ENCODE peak calls at places on chromosomes 16 and 17, in eight cellular contexts. One of them, this sample, is unnamed.

GRCh38 chr17:31398381-31399275 is 7.2 kb downstream of the RAB11FIP4 start:
- DNase-seq in stimulated activated CD8-positive, alpha-beta memory T cell treated with anti-CD3 and anti-CD28 coated beads, Interleukin-12 subunit alpha, Interleukin-12 subunit beta, amount 100 ng/mL, for 4 hours: no peak
- DNase-seq in amniotic stem cell: no peak
- DNase-seq in stimulated activated CD4-positive, alpha-beta T cell treated with anti-CD3 and anti-CD28 coated beads, Interleukin-12 subunit alpha, Interleukin-12 subunit beta, amount 100 ng/mL, for 24 hours: no peak
- DNase-seq in foreskin fibroblast: no peak
- DNase-seq in RPMI7951: no peak
- DNase-seq in activated naive CD8-positive, alpha-beta T cell treated with anti-CD3 and anti-CD28 coated beads for 36 hours: no peak
- DNase-seq in Daoy: no peak
- DNase-seq in this sample: no peak

GRCh38 chr17:4565209-4566141 is 5.1 kb upstream of the GGT6 start:
- DNase-seq in stimulated activated CD8-positive, alpha-beta memory T cell treated with anti-CD3 and anti-CD28 coated beads, Interleukin-12 subunit alpha, Interleukin-12 subunit beta, amount 100 ng/mL, for 4 hours: no peak
- DNase-seq in amniotic stem cell: peak
- DNase-seq in stimulated activated CD4-positive, alpha-beta T cell treated with anti-CD3 and anti-CD28 coated beads, Interleukin-12 subunit alpha, Interleukin-12 subunit beta, amount 100 ng/mL, for 24 hours: peak
- DNase-seq in foreskin fibroblast: peak
- DNase-seq in RPMI7951: peak
- DNase-seq in activated naive CD8-positive, alpha-beta T cell treated with anti-CD3 and anti-CD28 coated beads for 36 hours: peak
- DNase-seq in Daoy: peak
- DNase-seq in this sample: peak

GRCh38 chr17:38428150-38428642 is at the start of gene ARHGAP23:
- DNase-seq in stimulated activated CD8-positive, alpha-beta memory T cell treated with anti-CD3 and anti-CD28 coated beads, Interleukin-12 subunit alpha, Interleukin-12 subunit beta, amount 100 ng/mL, for 4 hours: no peak
- DNase-seq in amniotic stem cell: peak
- DNase-seq in stimulated activated CD4-positive, alpha-beta T cell treated with anti-CD3 and anti-CD28 coated beads, Interleukin-12 subunit alpha, Interleukin-12 subunit beta, amount 100 ng/mL, for 24 hours: no peak
- DNase-seq in foreskin fibroblast: peak
- DNase-seq in RPMI7951: peak
- DNase-seq in activated naive CD8-positive, alpha-beta T cell treated with anti-CD3 and anti-CD28 coated beads for 36 hours: peak
- DNase-seq in Daoy: peak
- DNase-seq in this sample: peak

GRCh38 chr16:74567901-74568300 is 39.0 kb downstream of the GLG1 start:
- DNase-seq in stimulated activated CD8-positive, alpha-beta memory T cell treated with anti-CD3 and anti-CD28 coated beads, Interleukin-12 subunit alpha, Interleukin-12 subunit beta, amount 100 ng/mL, for 4 hours: no peak
- DNase-seq in amniotic stem cell: no peak
- DNase-seq in stimulated activated CD4-positive, alpha-beta T cell treated with anti-CD3 and anti-CD28 coated beads, Interleukin-12 subunit alpha, Interleukin-12 subunit beta, amount 100 ng/mL, for 24 hours: no peak
- DNase-seq in foreskin fibroblast: no peak
- DNase-seq in RPMI7951: no peak
- DNase-seq in activated naive CD8-positive, alpha-beta T cell treated with anti-CD3 and anti-CD28 coated beads for 36 hours: no peak
- DNase-seq in Daoy: no peak
- DNase-seq in this sample: no peak

GRCh38 chr17:2403044-2403443 is 2.2 kb upstream of the MNT start:
- DNase-seq in stimulated activated CD8-positive, alpha-beta memory T cell treated with anti-CD3 and anti-CD28 coated beads, Interleukin-12 subunit alpha, Interleukin-12 subunit beta, amount 100 ng/mL, for 4 hours: no peak
- DNase-seq in amniotic stem cell: no peak
- DNase-seq in stimulated activated CD4-positive, alpha-beta T cell treated with anti-CD3 and anti-CD28 coated beads, Interleukin-12 subunit alpha, Interleukin-12 subunit beta, amount 100 ng/mL, for 24 hours: no peak
- DNase-seq in foreskin fibroblast: no peak
- DNase-seq in RPMI7951: no peak
- DNase-seq in activated naive CD8-positive, alpha-beta T cell treated with anti-CD3 and anti-CD28 coated beads for 36 hours: no peak
- DNase-seq in Daoy: no peak
- DNase-seq in this sample: no peak

GRCh38 chr17:53032861-53033271 is 789.9 kb upstream of the KIF2B start:
- DNase-seq in stimulated activated CD8-positive, alpha-beta memory T cell treated with anti-CD3 and anti-CD28 coated beads, Interleukin-12 subunit alpha, Interleukin-12 subunit beta, amount 100 ng/mL, for 4 hours: no peak
- DNase-seq in amniotic stem cell: no peak
- DNase-seq in stimulated activated CD4-positive, alpha-beta T cell treated with anti-CD3 and anti-CD28 coated beads, Interleukin-12 subunit alpha, Interleukin-12 subunit beta, amount 100 ng/mL, for 24 hours: no peak
- DNase-seq in foreskin fibroblast: no peak
- DNase-seq in RPMI7951: peak
- DNase-seq in activated naive CD8-positive, alpha-beta T cell treated with anti-CD3 and anti-CD28 coated beads for 36 hours: no peak
- DNase-seq in Daoy: no peak
- DNase-seq in this sample: peak

GRCh38 chr17:81160747-81161453 is 4.4 kb upstream of the PVALEF start:
- DNase-seq in stimulated activated CD8-positive, alpha-beta memory T cell treated with anti-CD3 and anti-CD28 coated beads, Interleukin-12 subunit alpha, Interleukin-12 subunit beta, amount 100 ng/mL, for 4 hours: no peak
- DNase-seq in amniotic stem cell: no peak
- DNase-seq in stimulated activated CD4-positive, alpha-beta T cell treated with anti-CD3 and anti-CD28 coated beads, Interleukin-12 subunit alpha, Interleukin-12 subunit beta, amount 100 ng/mL, for 24 hours: no peak
- DNase-seq in foreskin fibroblast: no peak
- DNase-seq in RPMI7951: no peak
- DNase-seq in activated naive CD8-positive, alpha-beta T cell treated with anti-CD3 and anti-CD28 coated beads for 36 hours: no peak
- DNase-seq in Daoy: no peak
- DNase-seq in this sample: no peak

GRCh38 chr17:73203788-73204479 is 11.1 kb downstream of the COG1 start:
- DNase-seq in stimulated activated CD8-positive, alpha-beta memory T cell treated with anti-CD3 and anti-CD28 coated beads, Interleukin-12 subunit alpha, Interleukin-12 subunit beta, amount 100 ng/mL, for 4 hours: no peak
- DNase-seq in amniotic stem cell: no peak
- DNase-seq in stimulated activated CD4-positive, alpha-beta T cell treated with anti-CD3 and anti-CD28 coated beads, Interleukin-12 subunit alpha, Interleukin-12 subunit beta, amount 100 ng/mL, for 24 hours: no peak
- DNase-seq in foreskin fibroblast: no peak
- DNase-seq in RPMI7951: no peak
- DNase-seq in activated naive CD8-positive, alpha-beta T cell treated with anti-CD3 and anti-CD28 coated beads for 36 hours: peak
- DNase-seq in Daoy: no peak
- DNase-seq in this sample: peak

GRCh38 chr17:68892658-68893057 is 62.5 kb downstream of the ABCA8 start:
- DNase-seq in stimulated activated CD8-positive, alpha-beta memory T cell treated with anti-CD3 and anti-CD28 coated beads, Interleukin-12 subunit alpha, Interleukin-12 subunit beta, amount 100 ng/mL, for 4 hours: no peak
- DNase-seq in amniotic stem cell: no peak
- DNase-seq in stimulated activated CD4-positive, alpha-beta T cell treated with anti-CD3 and anti-CD28 coated beads, Interleukin-12 subunit alpha, Interleukin-12 subunit beta, amount 100 ng/mL, for 24 hours: no peak
- DNase-seq in foreskin fibroblast: no peak
- DNase-seq in RPMI7951: no peak
- DNase-seq in activated naive CD8-positive, alpha-beta T cell treated with anti-CD3 and anti-CD28 coated beads for 36 hours: no peak
- DNase-seq in Daoy: no peak
- DNase-seq in this sample: no peak

GRCh38 chr16:19245326-19245925 is 40.1 kb upstream of the CLEC19A start:
- DNase-seq in stimulated activated CD8-positive, alpha-beta memory T cell treated with anti-CD3 and anti-CD28 coated beads, Interleukin-12 subunit alpha, Interleukin-12 subunit beta, amount 100 ng/mL, for 4 hours: no peak
- DNase-seq in amniotic stem cell: no peak
- DNase-seq in stimulated activated CD4-positive, alpha-beta T cell treated with anti-CD3 and anti-CD28 coated beads, Interleukin-12 subunit alpha, Interleukin-12 subunit beta, amount 100 ng/mL, for 24 hours: no peak
- DNase-seq in foreskin fibroblast: no peak
- DNase-seq in RPMI7951: no peak
- DNase-seq in activated naive CD8-positive, alpha-beta T cell treated with anti-CD3 and anti-CD28 coated beads for 36 hours: no peak
- DNase-seq in Daoy: no peak
- DNase-seq in this sample: no peak

GRCh38 chr16:82625066-82625968 is 1.5 kb upstream of the CDH13 start:
- DNase-seq in stimulated activated CD8-positive, alpha-beta memory T cell treated with anti-CD3 and anti-CD28 coated beads, Interleukin-12 subunit alpha, Interleukin-12 subunit beta, amount 100 ng/mL, for 4 hours: no peak
- DNase-seq in amniotic stem cell: no peak
- DNase-seq in stimulated activated CD4-positive, alpha-beta T cell treated with anti-CD3 and anti-CD28 coated beads, Interleukin-12 subunit alpha, Interleukin-12 subunit beta, amount 100 ng/mL, for 24 hours: no peak
- DNase-seq in foreskin fibroblast: no peak
- DNase-seq in RPMI7951: peak
- DNase-seq in activated naive CD8-positive, alpha-beta T cell treated with anti-CD3 and anti-CD28 coated beads for 36 hours: no peak
- DNase-seq in Daoy: no peak
- DNase-seq in this sample: no peak

GRCh38 chr16:87965973-87966667 is 14.9 kb downstream of the BANP start:
- DNase-seq in stimulated activated CD8-positive, alpha-beta memory T cell treated with anti-CD3 and anti-CD28 coated beads, Interleukin-12 subunit alpha, Interleukin-12 subunit beta, amount 100 ng/mL, for 4 hours: no peak
- DNase-seq in amniotic stem cell: no peak
- DNase-seq in stimulated activated CD4-positive, alpha-beta T cell treated with anti-CD3 and anti-CD28 coated beads, Interleukin-12 subunit alpha, Interleukin-12 subunit beta, amount 100 ng/mL, for 24 hours: no peak
- DNase-seq in foreskin fibroblast: no peak
- DNase-seq in RPMI7951: no peak
- DNase-seq in activated naive CD8-positive, alpha-beta T cell treated with anti-CD3 and anti-CD28 coated beads for 36 hours: no peak
- DNase-seq in Daoy: no peak
- DNase-seq in this sample: no peak

GRCh38 chr16:79821911-79822310 is 221.4 kb upstream of the MAF start:
- DNase-seq in stimulated activated CD8-positive, alpha-beta memory T cell treated with anti-CD3 and anti-CD28 coated beads, Interleukin-12 subunit alpha, Interleukin-12 subunit beta, amount 100 ng/mL, for 4 hours: no peak
- DNase-seq in amniotic stem cell: no peak
- DNase-seq in stimulated activated CD4-positive, alpha-beta T cell treated with anti-CD3 and anti-CD28 coated beads, Interleukin-12 subunit alpha, Interleukin-12 subunit beta, amount 100 ng/mL, for 24 hours: no peak
- DNase-seq in foreskin fibroblast: no peak
- DNase-seq in RPMI7951: no peak
- DNase-seq in activated naive CD8-positive, alpha-beta T cell treated with anti-CD3 and anti-CD28 coated beads for 36 hours: no peak
- DNase-seq in Daoy: no peak
- DNase-seq in this sample: no peak

GRCh38 chr17:37220609-37220953 is 155.2 kb upstream of the C17orf78 start:
- DNase-seq in stimulated activated CD8-positive, alpha-beta memory T cell treated with anti-CD3 and anti-CD28 coated beads, Interleukin-12 subunit alpha, Interleukin-12 subunit beta, amount 100 ng/mL, for 4 hours: no peak
- DNase-seq in amniotic stem cell: no peak
- DNase-seq in stimulated activated CD4-positive, alpha-beta T cell treated with anti-CD3 and anti-CD28 coated beads, Interleukin-12 subunit alpha, Interleukin-12 subunit beta, amount 100 ng/mL, for 24 hours: no peak
- DNase-seq in foreskin fibroblast: peak
- DNase-seq in RPMI7951: peak
- DNase-seq in activated naive CD8-positive, alpha-beta T cell treated with anti-CD3 and anti-CD28 coated beads for 36 hours: no peak
- DNase-seq in Daoy: peak
- DNase-seq in this sample: peak

GRCh38 chr17:62630365-62631085 is 3.1 kb downstream of the MRC2 start:
- DNase-seq in stimulated activated CD8-positive, alpha-beta memory T cell treated with anti-CD3 and anti-CD28 coated beads, Interleukin-12 subunit alpha, Interleukin-12 subunit beta, amount 100 ng/mL, for 4 hours: no peak
- DNase-seq in amniotic stem cell: no peak
- DNase-seq in stimulated activated CD4-positive, alpha-beta T cell treated with anti-CD3 and anti-CD28 coated beads, Interleukin-12 subunit alpha, Interleukin-12 subunit beta, amount 100 ng/mL, for 24 hours: no peak
- DNase-seq in foreskin fibroblast: no peak
- DNase-seq in RPMI7951: peak
- DNase-seq in activated naive CD8-positive, alpha-beta T cell treated with anti-CD3 and anti-CD28 coated beads for 36 hours: no peak
- DNase-seq in Daoy: no peak
- DNase-seq in this sample: no peak

GRCh38 chr17:33501185-33501584 is 208.1 kb upstream of the ASIC2 start:
- DNase-seq in stimulated activated CD8-positive, alpha-beta memory T cell treated with anti-CD3 and anti-CD28 coated beads, Interleukin-12 subunit alpha, Interleukin-12 subunit beta, amount 100 ng/mL, for 4 hours: no peak
- DNase-seq in amniotic stem cell: no peak
- DNase-seq in stimulated activated CD4-positive, alpha-beta T cell treated with anti-CD3 and anti-CD28 coated beads, Interleukin-12 subunit alpha, Interleukin-12 subunit beta, amount 100 ng/mL, for 24 hours: no peak
- DNase-seq in foreskin fibroblast: no peak
- DNase-seq in RPMI7951: no peak
- DNase-seq in activated naive CD8-positive, alpha-beta T cell treated with anti-CD3 and anti-CD28 coated beads for 36 hours: no peak
- DNase-seq in Daoy: no peak
- DNase-seq in this sample: no peak

GRCh38 chr17:77449373-77449907 is 308.7 kb downstream of the SEC14L1 start:
- DNase-seq in stimulated activated CD8-positive, alpha-beta memory T cell treated with anti-CD3 and anti-CD28 coated beads, Interleukin-12 subunit alpha, Interleukin-12 subunit beta, amount 100 ng/mL, for 4 hours: no peak
- DNase-seq in amniotic stem cell: no peak
- DNase-seq in stimulated activated CD4-positive, alpha-beta T cell treated with anti-CD3 and anti-CD28 coated beads, Interleukin-12 subunit alpha, Interleukin-12 subunit beta, amount 100 ng/mL, for 24 hours: no peak
- DNase-seq in foreskin fibroblast: no peak
- DNase-seq in RPMI7951: no peak
- DNase-seq in activated naive CD8-positive, alpha-beta T cell treated with anti-CD3 and anti-CD28 coated beads for 36 hours: peak
- DNase-seq in Daoy: no peak
- DNase-seq in this sample: no peak

GRCh38 chr17:38604479-38605229 is 1.1 kb downstream of the SRCIN1 start:
- DNase-seq in stimulated activated CD8-positive, alpha-beta memory T cell treated with anti-CD3 and anti-CD28 coated beads, Interleukin-12 subunit alpha, Interleukin-12 subunit beta, amount 100 ng/mL, for 4 hours: no peak
- DNase-seq in amniotic stem cell: no peak
- DNase-seq in stimulated activated CD4-positive, alpha-beta T cell treated with anti-CD3 and anti-CD28 coated beads, Interleukin-12 subunit alpha, Interleukin-12 subunit beta, amount 100 ng/mL, for 24 hours: no peak
- DNase-seq in foreskin fibroblast: no peak
- DNase-seq in RPMI7951: no peak
- DNase-seq in activated naive CD8-positive, alpha-beta T cell treated with anti-CD3 and anti-CD28 coated beads for 36 hours: peak
- DNase-seq in Daoy: peak
- DNase-seq in this sample: peak

GRCh38 chr17:77745702-77746101 is 212.8 kb upstream of the TNRC6C start:
- DNase-seq in stimulated activated CD8-positive, alpha-beta memory T cell treated with anti-CD3 and anti-CD28 coated beads, Interleukin-12 subunit alpha, Interleukin-12 subunit beta, amount 100 ng/mL, for 4 hours: no peak
- DNase-seq in amniotic stem cell: no peak
- DNase-seq in stimulated activated CD4-positive, alpha-beta T cell treated with anti-CD3 and anti-CD28 coated beads, Interleukin-12 subunit alpha, Interleukin-12 subunit beta, amount 100 ng/mL, for 24 hours: no peak
- DNase-seq in foreskin fibroblast: no peak
- DNase-seq in RPMI7951: no peak
- DNase-seq in activated naive CD8-positive, alpha-beta T cell treated with anti-CD3 and anti-CD28 coated beads for 36 hours: no peak
- DNase-seq in Daoy: no peak
- DNase-seq in this sample: no peak

GRCh38 chr16:47567321-47567720 is 106.2 kb downstream of the PHKB start:
- DNase-seq in stimulated activated CD8-positive, alpha-beta memory T cell treated with anti-CD3 and anti-CD28 coated beads, Interleukin-12 subunit alpha, Interleukin-12 subunit beta, amount 100 ng/mL, for 4 hours: no peak
- DNase-seq in amniotic stem cell: no peak
- DNase-seq in stimulated activated CD4-positive, alpha-beta T cell treated with anti-CD3 and anti-CD28 coated beads, Interleukin-12 subunit alpha, Interleukin-12 subunit beta, amount 100 ng/mL, for 24 hours: no peak
- DNase-seq in foreskin fibroblast: no peak
- DNase-seq in RPMI7951: no peak
- DNase-seq in activated naive CD8-positive, alpha-beta T cell treated with anti-CD3 and anti-CD28 coated beads for 36 hours: no peak
- DNase-seq in Daoy: no peak
- DNase-seq in this sample: no peak

GRCh38 chr16:81319221-81319912 is 4.6 kb downstream of the GAN start:
- DNase-seq in stimulated activated CD8-positive, alpha-beta memory T cell treated with anti-CD3 and anti-CD28 coated beads, Interleukin-12 subunit alpha, Interleukin-12 subunit beta, amount 100 ng/mL, for 4 hours: no peak
- DNase-seq in amniotic stem cell: peak
- DNase-seq in stimulated activated CD4-positive, alpha-beta T cell treated with anti-CD3 and anti-CD28 coated beads, Interleukin-12 subunit alpha, Interleukin-12 subunit beta, amount 100 ng/mL, for 24 hours: no peak
- DNase-seq in foreskin fibroblast: peak
- DNase-seq in RPMI7951: peak
- DNase-seq in activated naive CD8-positive, alpha-beta T cell treated with anti-CD3 and anti-CD28 coated beads for 36 hours: no peak
- DNase-seq in Daoy: peak
- DNase-seq in this sample: no peak

GRCh38 chr16:50473375-50473945 is 74.7 kb upstream of the NKD1 start:
- DNase-seq in stimulated activated CD8-positive, alpha-beta memory T cell treated with anti-CD3 and anti-CD28 coated beads, Interleukin-12 subunit alpha, Interleukin-12 subunit beta, amount 100 ng/mL, for 4 hours: no peak
- DNase-seq in amniotic stem cell: no peak
- DNase-seq in stimulated activated CD4-positive, alpha-beta T cell treated with anti-CD3 and anti-CD28 coated beads, Interleukin-12 subunit alpha, Interleukin-12 subunit beta, amount 100 ng/mL, for 24 hours: no peak
- DNase-seq in foreskin fibroblast: no peak
- DNase-seq in RPMI7951: peak
- DNase-seq in activated naive CD8-positive, alpha-beta T cell treated with anti-CD3 and anti-CD28 coated beads for 36 hours: no peak
- DNase-seq in Daoy: peak
- DNase-seq in this sample: peak

GRCh38 chr16:2043296-2043979 is 4.2 kb downstream of the NTHL1 start:
- DNase-seq in stimulated activated CD8-positive, alpha-beta memory T cell treated with anti-CD3 and anti-CD28 coated beads, Interleukin-12 subunit alpha, Interleukin-12 subunit beta, amount 100 ng/mL, for 4 hours: no peak
- DNase-seq in amniotic stem cell: no peak
- DNase-seq in stimulated activated CD4-positive, alpha-beta T cell treated with anti-CD3 and anti-CD28 coated beads, Interleukin-12 subunit alpha, Interleukin-12 subunit beta, amount 100 ng/mL, for 24 hours: no peak
- DNase-seq in foreskin fibroblast: no peak
- DNase-seq in RPMI7951: no peak
- DNase-seq in activated naive CD8-positive, alpha-beta T cell treated with anti-CD3 and anti-CD28 coated beads for 36 hours: no peak
- DNase-seq in Daoy: no peak
- DNase-seq in this sample: no peak

GRCh38 chr17:40909351-40909750 is 24.3 kb upstream of the KRT20 start:
- DNase-seq in stimulated activated CD8-positive, alpha-beta memory T cell treated with anti-CD3 and anti-CD28 coated beads, Interleukin-12 subunit alpha, Interleukin-12 subunit beta, amount 100 ng/mL, for 4 hours: peak
- DNase-seq in amniotic stem cell: peak
- DNase-seq in stimulated activated CD4-positive, alpha-beta T cell treated with anti-CD3 and anti-CD28 coated beads, Interleukin-12 subunit alpha, Interleukin-12 subunit beta, amount 100 ng/mL, for 24 hours: peak
- DNase-seq in foreskin fibroblast: peak
- DNase-seq in RPMI7951: peak
- DNase-seq in activated naive CD8-positive, alpha-beta T cell treated with anti-CD3 and anti-CD28 coated beads for 36 hours: peak
- DNase-seq in Daoy: peak
- DNase-seq in this sample: peak

GRCh38 chr16:13896543-13897182 is 23.3 kb upstream of the ERCC4 start:
- DNase-seq in stimulated activated CD8-positive, alpha-beta memory T cell treated with anti-CD3 and anti-CD28 coated beads, Interleukin-12 subunit alpha, Interleukin-12 subunit beta, amount 100 ng/mL, for 4 hours: no peak
- DNase-seq in amniotic stem cell: no peak
- DNase-seq in stimulated activated CD4-positive, alpha-beta T cell treated with anti-CD3 and anti-CD28 coated beads, Interleukin-12 subunit alpha, Interleukin-12 subunit beta, amount 100 ng/mL, for 24 hours: no peak
- DNase-seq in foreskin fibroblast: peak
- DNase-seq in RPMI7951: no peak
- DNase-seq in activated naive CD8-positive, alpha-beta T cell treated with anti-CD3 and anti-CD28 coated beads for 36 hours: no peak
- DNase-seq in Daoy: no peak
- DNase-seq in this sample: peak

GRCh38 chr16:82681592-82681991 is 54.8 kb downstream of the CDH13 start:
- DNase-seq in stimulated activated CD8-positive, alpha-beta memory T cell treated with anti-CD3 and anti-CD28 coated beads, Interleukin-12 subunit alpha, Interleukin-12 subunit beta, amount 100 ng/mL, for 4 hours: no peak
- DNase-seq in amniotic stem cell: no peak
- DNase-seq in stimulated activated CD4-positive, alpha-beta T cell treated with anti-CD3 and anti-CD28 coated beads, Interleukin-12 subunit alpha, Interleukin-12 subunit beta, amount 100 ng/mL, for 24 hours: no peak
- DNase-seq in foreskin fibroblast: no peak
- DNase-seq in RPMI7951: peak
- DNase-seq in activated naive CD8-positive, alpha-beta T cell treated with anti-CD3 and anti-CD28 coated beads for 36 hours: no peak
- DNase-seq in Daoy: no peak
- DNase-seq in this sample: no peak

GRCh38 chr16:54236761-54237160 is 49.8 kb downstream of the IRX3 start:
- DNase-seq in stimulated activated CD8-positive, alpha-beta memory T cell treated with anti-CD3 and anti-CD28 coated beads, Interleukin-12 subunit alpha, Interleukin-12 subunit beta, amount 100 ng/mL, for 4 hours: no peak
- DNase-seq in amniotic stem cell: no peak
- DNase-seq in stimulated activated CD4-positive, alpha-beta T cell treated with anti-CD3 and anti-CD28 coated beads, Interleukin-12 subunit alpha, Interleukin-12 subunit beta, amount 100 ng/mL, for 24 hours: no peak
- DNase-seq in foreskin fibroblast: peak
- DNase-seq in RPMI7951: peak
- DNase-seq in activated naive CD8-positive, alpha-beta T cell treated with anti-CD3 and anti-CD28 coated beads for 36 hours: no peak
- DNase-seq in Daoy: no peak
- DNase-seq in this sample: no peak

GRCh38 chr16:75070055-75070841 is 46.3 kb downstream of the LDHD start:
- DNase-seq in stimulated activated CD8-positive, alpha-beta memory T cell treated with anti-CD3 and anti-CD28 coated beads, Interleukin-12 subunit alpha, Interleukin-12 subunit beta, amount 100 ng/mL, for 4 hours: no peak
- DNase-seq in amniotic stem cell: no peak
- DNase-seq in stimulated activated CD4-positive, alpha-beta T cell treated with anti-CD3 and anti-CD28 coated beads, Interleukin-12 subunit alpha, Interleukin-12 subunit beta, amount 100 ng/mL, for 24 hours: no peak
- DNase-seq in foreskin fibroblast: no peak
- DNase-seq in RPMI7951: peak
- DNase-seq in activated naive CD8-positive, alpha-beta T cell treated with anti-CD3 and anti-CD28 coated beads for 36 hours: no peak
- DNase-seq in Daoy: no peak
- DNase-seq in this sample: no peak

GRCh38 chr17:50625032-50625871 is 9.4 kb upstream of the ABCC3 start:
- DNase-seq in stimulated activated CD8-positive, alpha-beta memory T cell treated with anti-CD3 and anti-CD28 coated beads, Interleukin-12 subunit alpha, Interleukin-12 subunit beta, amount 100 ng/mL, for 4 hours: no peak
- DNase-seq in amniotic stem cell: no peak
- DNase-seq in stimulated activated CD4-positive, alpha-beta T cell treated with anti-CD3 and anti-CD28 coated beads, Interleukin-12 subunit alpha, Interleukin-12 subunit beta, amount 100 ng/mL, for 24 hours: no peak
- DNase-seq in foreskin fibroblast: no peak
- DNase-seq in RPMI7951: no peak
- DNase-seq in activated naive CD8-positive, alpha-beta T cell treated with anti-CD3 and anti-CD28 coated beads for 36 hours: no peak
- DNase-seq in Daoy: no peak
- DNase-seq in this sample: no peak

GRCh38 chr16:473046-474043 is 47.9 kb downstream of the RAB11FIP3 start:
- DNase-seq in stimulated activated CD8-positive, alpha-beta memory T cell treated with anti-CD3 and anti-CD28 coated beads, Interleukin-12 subunit alpha, Interleukin-12 subunit beta, amount 100 ng/mL, for 4 hours: no peak
- DNase-seq in amniotic stem cell: no peak
- DNase-seq in stimulated activated CD4-positive, alpha-beta T cell treated with anti-CD3 and anti-CD28 coated beads, Interleukin-12 subunit alpha, Interleukin-12 subunit beta, amount 100 ng/mL, for 24 hours: no peak
- DNase-seq in foreskin fibroblast: no peak
- DNase-seq in RPMI7951: no peak
- DNase-seq in activated naive CD8-positive, alpha-beta T cell treated with anti-CD3 and anti-CD28 coated beads for 36 hours: no peak
- DNase-seq in Daoy: no peak
- DNase-seq in this sample: no peak

GRCh38 chr17:61786088-61786487 is 77.2 kb downstream of the BRIP1 start:
- DNase-seq in stimulated activated CD8-positive, alpha-beta memory T cell treated with anti-CD3 and anti-CD28 coated beads, Interleukin-12 subunit alpha, Interleukin-12 subunit beta, amount 100 ng/mL, for 4 hours: no peak
- DNase-seq in amniotic stem cell: no peak
- DNase-seq in stimulated activated CD4-positive, alpha-beta T cell treated with anti-CD3 and anti-CD28 coated beads, Interleukin-12 subunit alpha, Interleukin-12 subunit beta, amount 100 ng/mL, for 24 hours: no peak
- DNase-seq in foreskin fibroblast: no peak
- DNase-seq in RPMI7951: no peak
- DNase-seq in activated naive CD8-positive, alpha-beta T cell treated with anti-CD3 and anti-CD28 coated beads for 36 hours: no peak
- DNase-seq in Daoy: no peak
- DNase-seq in this sample: no peak

GRCh38 chr16:35391328-35391727 is 1931.9 kb downstream of the TP53TG3F start:
- DNase-seq in stimulated activated CD8-positive, alpha-beta memory T cell treated with anti-CD3 and anti-CD28 coated beads, Interleukin-12 subunit alpha, Interleukin-12 subunit beta, amount 100 ng/mL, for 4 hours: no peak
- DNase-seq in amniotic stem cell: no peak
- DNase-seq in stimulated activated CD4-positive, alpha-beta T cell treated with anti-CD3 and anti-CD28 coated beads, Interleukin-12 subunit alpha, Interleukin-12 subunit beta, amount 100 ng/mL, for 24 hours: no peak
- DNase-seq in foreskin fibroblast: peak
- DNase-seq in RPMI7951: peak
- DNase-seq in activated naive CD8-positive, alpha-beta T cell treated with anti-CD3 and anti-CD28 coated beads for 36 hours: peak
- DNase-seq in Daoy: peak
- DNase-seq in this sample: peak

GRCh38 chr16:59993101-59993500 is 1259.0 kb upstream of the GOT2 start:
- DNase-seq in stimulated activated CD8-positive, alpha-beta memory T cell treated with anti-CD3 and anti-CD28 coated beads, Interleukin-12 subunit alpha, Interleukin-12 subunit beta, amount 100 ng/mL, for 4 hours: no peak
- DNase-seq in amniotic stem cell: no peak
- DNase-seq in stimulated activated CD4-positive, alpha-beta T cell treated with anti-CD3 and anti-CD28 coated beads, Interleukin-12 subunit alpha, Interleukin-12 subunit beta, amount 100 ng/mL, for 24 hours: no peak
- DNase-seq in foreskin fibroblast: no peak
- DNase-seq in RPMI7951: peak
- DNase-seq in activated naive CD8-positive, alpha-beta T cell treated with anti-CD3 and anti-CD28 coated beads for 36 hours: no peak
- DNase-seq in Daoy: no peak
- DNase-seq in this sample: no peak

GRCh38 chr16:22813223-22813945 is 578 bp upstream of the HS3ST2 start:
- DNase-seq in stimulated activated CD8-positive, alpha-beta memory T cell treated with anti-CD3 and anti-CD28 coated beads, Interleukin-12 subunit alpha, Interleukin-12 subunit beta, amount 100 ng/mL, for 4 hours: no peak
- DNase-seq in amniotic stem cell: no peak
- DNase-seq in stimulated activated CD4-positive, alpha-beta T cell treated with anti-CD3 and anti-CD28 coated beads, Interleukin-12 subunit alpha, Interleukin-12 subunit beta, amount 100 ng/mL, for 24 hours: no peak
- DNase-seq in foreskin fibroblast: peak
- DNase-seq in RPMI7951: peak
- DNase-seq in activated naive CD8-positive, alpha-beta T cell treated with anti-CD3 and anti-CD28 coated beads for 36 hours: peak
- DNase-seq in Daoy: peak
- DNase-seq in this sample: peak